ENCODE peak calls at places on chromosomes 11 and 22, in eight cellular contexts. D is AG08396; B is stimulated activated CD4-positive, alpha-beta T cell treated with anti-CD3 and anti-CD28 coated beads, Interleukin-2, amount 100 ng/mL, for 48 hours; C is ELR; O is mesenchymal stem cell; Y is NCI-H1105 treated with DMSO at 0.1 percent for 48 hours; L is H7; N is IMR-90. F is an unnamed sample.
A peak's percentile ranks its signal among the peaks of the same experiment; 100 is the strongest.

GRCh38 chr11:66467756-66468155 is 1.1 kb downstream of the PELI3 start:
- DNase-seq in C (no peak), B (no peak), Y (peak; percentile 31), D (no peak), L (peak; percentile 64), O (no peak), N (no peak), F (no peak)

GRCh38 chr11:119316017-119316728 is 757 bp downstream of the MCAM start:
- DNase-seq in N (no peak), L (peak; percentile 74), C (peak; percentile 20), Y (peak; percentile 87), O (peak; percentile 32), D (no peak), B (no peak), F (peak; percentile 75)

GRCh38 chr11:130623909-130624668 is 175.6 kb downstream of the ADAMTS15 start:
- DNase-seq in B (no peak), O (peak; percentile 77), C (no peak), N (peak; percentile 28), D (peak; percentile 52), L (no peak), Y (no peak), F (no peak)

GRCh38 chr22:28817919-28818859 is 17.8 kb upstream of the XBP1 start:
- DNase-seq in C (no peak), O (no peak), Y (no peak), N (no peak), B (no peak), D (no peak), L (no peak), F (no peak)

GRCh38 chr11:13140873-13141655 is 131.9 kb downstream of the RASSF10 start:
- DNase-seq in D (no peak), Y (peak; percentile 57), O (peak; percentile 22), N (peak; percentile 38), L (no peak), C (no peak), B (no peak), F (no peak)

GRCh38 chr11:131928992-131929391 is 558.6 kb downstream of the NTM start:
- DNase-seq in Y (no peak), N (no peak), L (peak; percentile 54), O (no peak), D (no peak), B (no peak), C (no peak), F (no peak)

GRCh38 chr22:27857441-27857840 is 55.9 kb upstream of the MN1 start:
- DNase-seq in N (peak; percentile 72), Y (no peak), D (peak; percentile 67), L (no peak), C (no peak), O (no peak), B (no peak), F (no peak)

GRCh38 chr22:48753752-48754517 is 1073.7 kb downstream of the BRD1 start:
- DNase-seq in C (no peak), O (no peak), L (peak; percentile 40), Y (no peak), N (no peak), D (no peak), B (no peak), F (no peak)

GRCh38 chr22:26579331-26579886 is 10.5 kb downstream of the TPST2 start:
- DNase-seq in C (no peak), N (no peak), B (no peak), Y (no peak), O (no peak), D (no peak), L (no peak), F (peak; percentile 17)

GRCh38 chr11:119207300-119207570 is 1.1 kb downstream of the CBL start:
- DNase-seq in Y (no peak), O (no peak), D (no peak), C (peak; percentile 39), N (no peak), L (no peak), B (no peak), F (no peak)

GRCh38 chr11:96015911-96016565 is 92.1 kb upstream of the MTMR2 start:
- DNase-seq in C (no peak), Y (no peak), B (no peak), D (no peak), O (no peak), L (peak; percentile 18), N (no peak), F (no peak)

GRCh38 chr11:65471410-65471762 is 27.5 kb upstream of the MALAT1 start:
- DNase-seq in N (peak; percentile 79), C (peak; percentile 81), Y (no peak), B (no peak), L (peak; percentile 80), O (peak; percentile 88), D (peak; percentile 69), F (peak; percentile 59)

GRCh38 chr22:21947040-21948014 is 5.3 kb downstream of the PPM1F start:
- DNase-seq in Y (no peak), O (peak; percentile 70), L (peak; percentile 82), C (peak; percentile 76), B (no peak), D (peak; percentile 55), N (peak; percentile 71), F (no peak)

GRCh38 chr11:70278994-70279393 is 8.5 kb downstream of the PPFIA1 start:
- DNase-seq in O (no peak), B (no peak), C (no peak), Y (no peak), L (no peak), N (no peak), D (no peak), F (peak; percentile 52)

GRCh38 chr11:129191649-129192048 is 476 bp downstream of the ARHGAP32 start:
- DNase-seq in D (no peak), N (no peak), Y (no peak), L (no peak), B (no peak), O (no peak), C (no peak), F (no peak)

GRCh38 chr22:50699754-50700386 is 27.2 kb downstream of the SHANK3 start:
- DNase-seq in O (no peak), C (no peak), D (no peak), Y (no peak), L (peak; percentile 95), B (no peak), N (no peak), F (peak; percentile 61)

GRCh38 chr22:31337178-31337577 is 9.0 kb downstream of the PATZ1 start:
- DNase-seq in D (no peak), B (no peak), C (peak; percentile 81), N (peak; percentile 28), L (no peak), O (no peak), Y (no peak), F (no peak)

GRCh38 chr11:66912361-66912760 is 45.8 kb downstream of the PC start:
- DNase-seq in O (no peak), D (no peak), L (no peak), Y (no peak), B (no peak), C (no peak), N (no peak), F (no peak)

GRCh38 chr11:76918941-76919386 is 58.2 kb downstream of the ACER3 start:
- DNase-seq in N (peak; percentile 78), L (peak; percentile 11), O (peak; percentile 75), B (no peak), C (peak; percentile 73), D (peak; percentile 46), Y (peak; percentile 73), F (peak; percentile 61)

GRCh38 chr11:33867996-33868645 is 23.8 kb downstream of the LMO2 start:
- DNase-seq in C (no peak), Y (no peak), L (peak; percentile 46), B (no peak), O (no peak), D (no peak), N (no peak), F (no peak)

GRCh38 chr11:11155962-11156815 is 196.9 kb downstream of the CSNK2A3 start:
- DNase-seq in N (no peak), B (peak; percentile 54), L (peak; percentile 92), Y (no peak), D (peak; percentile 17), O (no peak), C (peak; percentile 9), F (no peak)

GRCh38 chr11:32006799-32007388 is 84.0 kb upstream of the RCN1 start:
- DNase-seq in O (peak; percentile 38), Y (peak; percentile 54), B (peak; percentile 3), D (peak; percentile 54), C (peak; percentile 72), L (peak; percentile 69), N (peak; percentile 51), F (peak; percentile 82)

GRCh38 chr11:11981364-11981763 is 27.1 kb downstream of the DKK3 start:
- DNase-seq in L (no peak), B (no peak), O (no peak), D (no peak), C (no peak), Y (no peak), N (no peak), F (peak; percentile 80)

GRCh38 chr11:36037031-36037430 is 93.2 kb downstream of the LDLRAD3 start:
- DNase-seq in Y (no peak), B (no peak), N (peak; percentile 43), C (no peak), D (peak; percentile 30), O (no peak), L (no peak), F (peak; percentile 53)

GRCh38 chr11:69444381-69445130 is 36.9 kb upstream of the LINC01488 start:
- DNase-seq in N (peak; percentile 93), Y (no peak), L (peak; percentile 87), C (peak; percentile 79), O (peak; percentile 98), B (no peak), D (peak; percentile 81), F (no peak)

GRCh38 chr11:2444301-2445106 is at the start of the genes KCNQ1 and TRPM5:
- DNase-seq in C (peak; percentile 19), O (no peak), B (peak; percentile 64), L (peak; percentile 100), Y (peak; percentile 68), N (no peak), D (peak; percentile 74), F (peak; percentile 23)

GRCh38 chr11:27012254-27012921 is 18.5 kb downstream of the FIBIN start:
- DNase-seq in Y (peak; percentile 12), B (no peak), C (peak; percentile 42), O (peak; percentile 88), D (peak; percentile 22), N (peak; percentile 88), L (no peak), F (no peak)

GRCh38 chr11:61626580-61627380 is 45.9 kb upstream of the SYT7 start:
- DNase-seq in N (peak; percentile 36), O (peak; percentile 66), B (no peak), Y (no peak), D (no peak), L (peak; percentile 90), C (no peak), F (peak; percentile 88)

GRCh38 chr11:75349540-75350116 is 1.8 kb downstream of the ARRB1 start:
- DNase-seq in B (no peak), C (no peak), O (peak; percentile 46), Y (no peak), L (no peak), N (no peak), D (no peak), F (no peak)

GRCh38 chr11:2534957-2535672 is 90.3 kb downstream of the KCNQ1 start:
- DNase-seq in Y (no peak), L (no peak), O (no peak), B (no peak), D (no peak), N (no peak), C (no peak), F (no peak)

GRCh38 chr22:46001426-46002106 is 24.6 kb upstream of the WNT7B start:
- DNase-seq in D (no peak), B (no peak), C (no peak), Y (peak; percentile 76), O (no peak), L (peak; percentile 64), N (no peak), F (peak; percentile 27)

GRCh38 chr11:26106713-26107112 is 225.2 kb upstream of the ANO3 start:
- DNase-seq in B (no peak), C (no peak), O (no peak), Y (no peak), D (no peak), L (no peak), N (no peak), F (no peak)

GRCh38 chr22:47337161-47337621 is 574.7 kb downstream of the TBC1D22A start:
- DNase-seq in B (no peak), C (peak; percentile 55), Y (no peak), N (peak; percentile 87), L (no peak), O (no peak), D (peak; percentile 68), F (peak; percentile 41)

GRCh38 chr11:62004473-62004872 is 37.0 kb upstream of the FTH1 start:
- DNase-seq in C (peak; percentile 58), L (no peak), N (peak; percentile 82), B (no peak), Y (no peak), O (peak; percentile 79), D (peak; percentile 34), F (no peak)

F was measured in cerebellum.